ENCODE peak calls at places on chromosomes 7 and 10, in five cellular contexts. E, W, D, P and X are unnamed samples. For H3K36me3 and H3K9me3, the result is how much of the 10 kb centered on the place peaks cover.

GRCh38 chr7:151920533-151920932 is 35.7 kb upstream of the GALNTL5 start:
- DNase-seq in P (no peak), D (no peak), W (no peak), E (no peak), X (no peak)

GRCh38 chr10:46306550-46307184 is 19.9 kb downstream of the ANTXRL start:
- DNase-seq in W (no peak), E (no peak), D (no peak), P (peak), X (no peak)

GRCh38 chr10:62050627-62050924 is 149.1 kb downstream of the ARID5B start:
- DNase-seq in P (no peak), D (no peak), W (no peak), E (no peak), X (no peak)

GRCh38 chr7:37514520-37514919 is 65.9 kb upstream of the ELMO1 start:
- DNase-seq in D (no peak), E (no peak), W (no peak), P (no peak), X (no peak)

GRCh38 chr10:96389785-96390184 is 31.0 kb upstream of the OPALIN start:
- DNase-seq in P (no peak), E (no peak), W (no peak), D (no peak), X (no peak)

GRCh38 chr7:105854516-105854915 is 21.9 kb downstream of the ATXN7L1 start:
- DNase-seq in W (no peak), P (no peak), E (no peak), D (no peak), X (no peak)

GRCh38 chr7:141960687-141961422 is 12.7 kb downstream of the TAS2R38 start:
- DNase-seq in P (no peak), D (no peak), E (no peak), W (no peak), X (no peak)

GRCh38 chr7:40765633-40766032 is 630.8 kb downstream of the SUGCT start:
- DNase-seq in D (no peak), E (no peak), W (no peak), P (no peak), X (no peak)

GRCh38 chr7:99224263-99224947 is 16.5 kb upstream of the KPNA7 start:
- DNase-seq in D (no peak), P (peak), W (no peak), E (peak), X (peak)

GRCh38 chr10:2874963-2875362 is 192.4 kb upstream of the PFKP start:
- DNase-seq in P (no peak), E (no peak), D (no peak), W (no peak), X (peak)

GRCh38 chr10:9957352-9957751 is 1060.3 kb upstream of the CELF2 start:
- DNase-seq in W (no peak), D (no peak), E (peak), P (no peak), X (no peak)

GRCh38 chr10:31320598-31321211 is 1.7 kb downstream of the ZEB1 start:
- DNase-seq in D (peak), E (peak), P (peak), W (peak), X (peak)

GRCh38 chr10:121240556-121240955 is 357.7 kb downstream of the FGFR2 start:
- DNase-seq in P (no peak), D (no peak), W (no peak), E (no peak), X (no peak)

GRCh38 chr10:47031251-47031952 is 120.2 kb downstream of the PTPN20 start:
- DNase-seq in P (peak), E (no peak), W (no peak), D (no peak), X (no peak)

GRCh38 chr7:151175793-151176311 is 8.4 kb upstream of the GBX1 start:
- DNase-seq in W (no peak), D (no peak), E (no peak), P (peak), X (no peak)

GRCh38 chr7:48045205-48045765 is 9.9 kb downstream of the C7orf57 start:
- DNase-seq in E (no peak), P (no peak), W (no peak), D (no peak), X (no peak)

GRCh38 chr10:87560495-87561222 is 56.0 kb downstream of the MINPP1 start:
- DNase-seq in E (no peak), P (no peak), D (no peak), W (no peak), X (no peak)

GRCh38 chr10:112122827-112123226 is 60.7 kb downstream of the GPAM start:
- DNase-seq in P (no peak), E (no peak), D (no peak), W (no peak), X (no peak)

GRCh38 chr10:23065549-23065948 is 29.8 kb upstream of the MSRB2 start:
- DNase-seq in P (peak), D (no peak), W (peak), E (peak), X (peak)

GRCh38 chr7:2952316-2952715 is 91.4 kb downstream of the CARD11 start:
- DNase-seq in W (no peak), D (no peak), E (no peak), P (peak), X (no peak)

GRCh38 chr7:37218956-37219355 is 229.7 kb downstream of the ELMO1 start:
- DNase-seq in E (no peak), W (no peak), D (no peak), P (no peak), X (no peak)

GRCh38 chr10:77371848-77372247 is 265.8 kb downstream of the KCNMA1 start:
- DNase-seq in E (no peak), W (no peak), P (no peak), D (no peak), X (no peak)

DNA sequence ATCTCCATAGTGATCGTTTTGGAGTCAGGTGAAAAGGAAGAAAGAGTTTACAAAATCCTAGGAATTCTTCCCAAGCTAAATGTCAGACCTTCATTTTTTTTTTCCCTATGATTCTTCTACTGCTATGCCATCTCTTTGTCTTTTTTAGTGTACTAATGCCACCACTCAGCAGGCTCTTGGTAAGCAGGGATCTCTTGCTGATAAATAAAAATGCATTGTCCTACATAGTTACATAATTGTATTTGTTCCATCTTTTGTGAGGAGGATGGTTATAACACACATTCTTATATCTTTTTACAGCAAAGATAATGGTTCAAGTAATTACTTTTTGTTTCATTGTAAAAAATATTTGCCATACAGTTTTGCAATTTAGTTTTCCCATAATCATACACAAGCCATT is 36.8 kb upstream of the AFAP1L2 start:
- DNase-seq in D (no peak), P (no peak), E (no peak), W (no peak), X (no peak)
- H3K36me3 ChIP-seq in D (half or more), P (under half), E (under half), W (under half), X (half or more)

DNA sequence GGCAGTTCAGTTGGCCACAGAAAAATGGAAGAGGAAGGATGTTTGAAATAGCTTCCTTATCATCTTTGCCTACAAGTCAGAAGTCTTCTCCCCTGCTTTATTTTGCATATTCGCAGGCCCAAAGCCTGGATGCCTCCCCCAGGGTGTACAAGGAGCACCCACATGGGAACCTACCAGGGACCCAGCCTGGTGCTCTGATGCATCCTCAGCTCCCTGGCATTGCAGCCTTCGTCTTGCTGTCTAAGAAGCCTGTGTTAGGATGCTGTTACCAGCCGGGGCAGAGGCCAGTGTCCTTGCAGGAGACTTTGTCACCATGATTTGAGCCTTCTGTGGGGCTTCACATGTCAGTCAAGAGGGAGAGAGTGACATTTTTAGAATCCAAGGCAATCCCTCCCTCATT is 27.0 kb upstream of the GPR26 start:
- DNase-seq in E (no peak), P (no peak), D (no peak), W (no peak), X (no peak)
- H3K9me3 ChIP-seq in E (under half), P (under half), D (under half), W (under half), X (under half)

DNA sequence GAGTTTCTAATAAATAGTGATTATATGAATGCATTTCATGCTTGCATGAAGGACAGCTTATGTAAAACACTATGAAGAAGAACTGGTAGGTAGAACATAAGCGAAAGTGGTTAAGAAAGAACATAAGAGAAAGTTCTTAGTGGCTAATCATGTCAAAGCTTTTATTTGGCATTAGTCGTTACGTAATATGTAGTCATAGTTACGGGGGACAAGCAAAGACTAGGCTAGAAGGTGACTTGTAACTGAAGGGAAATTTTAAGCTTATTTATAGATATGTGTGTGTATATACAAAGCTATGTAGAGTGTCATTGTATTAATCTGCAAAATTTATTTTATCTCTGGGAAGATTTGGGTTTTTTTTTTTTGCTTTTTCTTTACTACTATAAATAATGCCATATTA is 36.9 kb downstream of the CAPZA2 start:
- DNase-seq in D (no peak), P (no peak), E (peak), W (no peak), X (no peak)
- H3K36me3 ChIP-seq in D (half or more), P (under half), E (under half), W (under half), X (under half)

DNA sequence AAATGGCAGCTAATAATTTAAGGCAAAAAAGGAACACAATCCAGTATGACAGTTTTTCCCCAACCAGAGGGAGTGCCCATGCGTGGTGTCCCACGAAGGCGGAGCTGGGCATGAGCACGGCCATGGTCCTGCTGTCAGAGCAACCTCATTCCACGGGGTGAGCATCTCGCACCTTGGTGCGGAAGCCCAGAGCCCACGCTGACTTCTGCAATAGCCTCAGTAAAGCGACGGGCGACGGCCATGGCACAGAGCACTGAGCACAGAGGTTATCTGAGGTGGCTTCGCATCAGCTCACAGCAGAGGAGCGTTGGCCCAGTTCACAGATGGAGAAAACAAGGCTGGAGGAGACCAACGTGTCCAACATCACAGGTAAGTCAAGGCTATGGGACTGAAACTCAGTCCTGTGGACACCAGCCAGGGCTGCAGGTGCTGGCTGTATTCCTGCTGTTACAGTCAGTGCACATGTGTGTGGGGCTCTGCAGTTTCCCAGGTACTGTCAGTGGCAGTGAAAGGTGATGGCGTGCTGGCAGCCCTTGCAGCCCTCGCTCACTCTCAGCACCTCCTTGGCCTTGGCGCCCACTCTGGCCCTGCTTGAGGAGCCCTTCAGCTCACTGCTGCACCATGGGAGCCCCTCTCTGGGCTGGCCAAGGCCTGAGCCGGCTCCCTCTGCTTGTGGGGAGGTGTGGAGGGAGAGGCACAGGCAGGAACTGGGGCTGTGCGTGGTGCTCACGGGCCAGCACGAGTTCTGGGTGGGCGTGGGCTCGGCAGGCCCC is 525.6 kb downstream of the PTPRN2 start:
- DNase-seq in W (no peak), P (peak), E (no peak), D (no peak), X (no peak)
- H3K9me3 ChIP-seq in W (under half), P (under half), E (under half), D (under half), X (under half)

GRCh38 chr7:104192434-104192833 is 15.4 kb downstream of the ORC5 start:
- DNase-seq in D (no peak), E (no peak), P (no peak), W (no peak), X (no peak)

GRCh38 chr7:104198673-104199278 is 9.0 kb downstream of the ORC5 start:
- DNase-seq in W (no peak), P (no peak), D (no peak), E (no peak), X (no peak)

DNA sequence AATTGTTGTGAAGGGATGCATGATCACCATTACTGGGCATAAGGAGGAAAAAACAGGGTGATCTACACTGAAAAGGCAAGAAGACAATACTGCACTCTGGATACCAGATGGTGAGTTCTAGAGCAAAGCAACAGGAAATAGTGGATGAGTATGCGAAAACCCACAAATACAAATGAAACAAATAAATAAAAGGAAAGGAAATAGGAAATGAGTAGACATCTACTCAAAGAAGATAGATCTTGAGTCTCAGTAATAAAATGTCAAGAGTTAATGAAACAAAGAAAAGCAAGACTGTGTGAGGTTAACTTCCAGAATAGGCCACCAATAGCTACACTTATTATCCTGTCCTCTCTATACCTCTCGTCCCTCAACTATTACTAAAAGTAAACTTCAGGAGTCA is 11.7 kb downstream of the ORC5 start:
- DNase-seq in E (no peak), P (no peak), W (no peak), D (no peak), X (no peak)
- H3K36me3 ChIP-seq in E (under half), P (under half), W (under half), D (under half), X (half or more)

DNA sequence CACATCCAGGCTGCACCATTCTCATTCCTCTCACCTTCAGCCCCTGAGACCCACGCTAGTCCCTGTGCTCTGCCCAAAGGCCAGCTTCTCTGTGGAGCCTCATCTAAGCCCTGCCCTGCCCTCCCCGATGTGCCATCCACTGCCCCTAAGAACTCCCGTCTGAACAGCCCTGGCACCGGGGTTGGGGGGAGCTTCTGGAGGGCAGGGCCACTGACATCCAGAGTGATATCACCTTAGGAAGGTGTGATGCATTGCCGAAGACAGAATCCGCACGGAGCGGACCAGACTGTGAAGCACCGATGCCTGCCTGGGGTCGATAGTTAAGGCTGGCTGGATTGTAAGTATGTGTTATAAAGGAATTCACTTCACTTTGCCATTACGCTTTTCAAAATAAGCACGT is 511.0 kb downstream of the PTPRN2 start:
- DNase-seq in P (no peak), W (no peak), D (no peak), E (no peak), X (no peak)
- H3K9me3 ChIP-seq in P (under half), W (under half), D (under half), E (under half), X (under half)

GRCh38 chr10:63366933-63367332 is 98.8 kb downstream of the JMJD1C start:
- DNase-seq in D (no peak), E (no peak), P (no peak), W (no peak), X (no peak)

GRCh38 chr10:63368365-63368764 is 97.4 kb downstream of the JMJD1C start:
- DNase-seq in D (no peak), W (no peak), P (no peak), E (no peak), X (no peak)

GRCh38 chr10:63373176-63373575 is 92.6 kb downstream of the JMJD1C start:
- DNase-seq in P (no peak), D (no peak), W (no peak), E (no peak), X (no peak)

GRCh38 chr10:63365976-63366765 is 99.6 kb downstream of the JMJD1C start:
- DNase-seq in D (no peak), P (no peak), W (no peak), E (no peak), X (no peak)

GRCh38 chr10:63369711-63370110 is 96.1 kb downstream of the JMJD1C start:
- DNase-seq in D (no peak), E (no peak), P (no peak), W (no peak), X (no peak)
- H3K36me3 ChIP-seq in D (under half), E (under half), P (under half), W (under half), X (under half)

GRCh38 chr7:158110034-158110590 is 477.5 kb downstream of the PTPRN2 start:
- DNase-seq in D (no peak), P (peak), E (no peak), W (no peak), X (no peak)
- H3K9me3 ChIP-seq in D (under half), P (under half), E (under half), W (under half), X (under half)

DNA sequence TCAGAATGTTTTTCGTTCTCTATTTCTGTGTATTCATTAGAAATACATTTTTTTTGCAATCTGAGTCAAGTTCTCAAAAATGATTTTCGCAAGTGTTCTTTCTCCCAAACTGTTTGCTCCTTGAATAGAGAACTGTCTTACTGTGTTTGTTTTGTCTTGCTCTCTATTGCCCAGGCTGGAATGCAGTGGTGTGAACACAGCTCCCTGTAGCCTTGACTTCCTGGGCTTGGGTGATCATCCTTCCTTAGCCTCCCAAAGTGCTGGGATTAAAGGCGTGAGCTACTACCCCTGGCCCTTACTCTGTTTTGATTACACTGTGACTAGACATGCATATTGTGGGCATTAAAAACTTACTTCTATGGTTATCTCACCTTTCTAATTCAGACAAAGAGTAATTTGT is 56.7 kb downstream of the LUC7L2 start:
- DNase-seq in D (no peak), W (no peak), P (no peak), E (no peak), X (no peak)
- H3K36me3 ChIP-seq in D (half or more), W (under half), P (under half), E (under half), X (under half)

GRCh38 chr10:69222157-69223027 is 2.3 kb downstream of the HKDC1 start:
- DNase-seq in E (peak), D (peak), W (peak), P (no peak), X (no peak)
- H3K9me3 ChIP-seq in E (under half), D (under half), W (under half), P (under half), X (under half)